ENCODE peak calls at places on chromosomes 1 and 21, in six cellular contexts. H is lung, V is testis, J is right cardiac atrium, P is H7, D is tibial artery. Q is an unnamed sample. For H3K27me3, the result is how much of the 10 kb centered on the place peaks cover.

GRCh38 chr1:17802164-17802563 is 47.0 kb downstream of the ACTL8 start:
- DNase-seq in H (no peak), V (no peak), J (no peak), P (no peak), D (no peak), Q (no peak)

GRCh38 chr1:110593905-110594304 is 12.3 kb downstream of the KCNA2 start:
- DNase-seq in H (no peak), V (no peak), J (no peak), P (no peak), D (no peak), Q (no peak)

GRCh38 chr1:147545133-147545532 is 3.8 kb downstream of the BCL9 start:
- DNase-seq in H (peak), V (no peak), J (no peak), P (peak), D (no peak), Q (peak)

GRCh38 chr1:208209286-208209685 is 34.9 kb downstream of the PLXNA2 start:
- DNase-seq in H (no peak), V (no peak), J (no peak), P (no peak), D (no peak), Q (peak)

GRCh38 chr1:183273300-183273699 is 87.2 kb downstream of the LAMC2 start:
- DNase-seq in H (no peak), V (no peak), J (no peak), P (no peak), D (no peak), Q (no peak)

GRCh38 chr1:41862411-41863221 is 56.1 kb downstream of the HIVEP3 start:
- DNase-seq in H (no peak), V (no peak), J (no peak), P (no peak), D (no peak), Q (no peak)

GRCh38 chr1:156295391-156295947 is at the start of gene GLMP:
- DNase-seq in H (peak), V (peak), J (peak), P (peak), D (peak), Q (peak)

GRCh38 chr1:36609241-36610027 is 126.7 kb upstream of the CSF3R start:
- DNase-seq in H (peak), V (peak), J (peak), P (peak), D (no peak), Q (peak)

GRCh38 chr21:37547615-37547975 is 181.0 kb downstream of the DYRK1A start:
- DNase-seq in H (no peak), V (no peak), J (no peak), P (no peak), D (no peak), Q (no peak)

GRCh38 chr1:16073490-16074104 is at the start of gene FAM131C:
- DNase-seq in H (no peak), V (peak), J (peak), P (peak), D (no peak), Q (peak)

GRCh38 chr1:4087530-4088420 is 187.7 kb upstream of the C1orf174 start:
- DNase-seq in H (no peak), V (no peak), J (no peak), P (no peak), D (peak), Q (no peak)

GRCh38 chr1:167819849-167820683 is 93.9 kb downstream of the ADCY10 start:
- DNase-seq in H (peak), V (peak), J (peak), P (peak), D (peak), Q (peak)

GRCh38 chr1:59100975-59101374 is 195.9 kb upstream of the FGGY start:
- DNase-seq in H (no peak), V (no peak), J (no peak), P (no peak), D (no peak), Q (no peak)

GRCh38 chr1:60055336-60055735 is 18.2 kb downstream of the C1orf87 start:
- DNase-seq in H (no peak), V (no peak), J (no peak), P (no peak), D (no peak), Q (no peak)

GRCh38 chr1:53639996-53640695 is 98.8 kb downstream of the GLIS1 start:
- DNase-seq in H (no peak), V (no peak), J (no peak), P (no peak), D (peak), Q (no peak)

GRCh38 chr1:32858791-32859190 is 11.9 kb downstream of the FNDC5 start:
- DNase-seq in H (no peak), V (no peak), J (no peak), P (no peak), D (no peak), Q (no peak)

GRCh38 chr1:10380594-10381275 is 18.1 kb upstream of the PGD start:
- DNase-seq in H (no peak), V (peak), J (no peak), P (no peak), D (no peak), Q (peak)

GRCh38 chr1:177170756-177171535 is at the start of gene BRINP2:
- DNase-seq in H (peak), V (peak), J (peak), P (peak), D (no peak), Q (peak)

GRCh38 chr1:159945483-159946241 is at the start of gene IGSF9:
- DNase-seq in H (peak), V (peak), J (peak), P (peak), D (peak), Q (peak)

GRCh38 chr1:68558321-68559026 is 61.6 kb upstream of the DEPDC1 start:
- DNase-seq in H (no peak), V (no peak), J (no peak), P (no peak), D (no peak), Q (no peak)

GRCh38 chr1:154327466-154328317 is 2.4 kb downstream of the ATP8B2 start:
- DNase-seq in H (peak), V (no peak), J (no peak), P (peak), D (no peak), Q (peak)

GRCh38 chr1:143720087-143721023 is 251.4 kb downstream of the FAM72C start:
- DNase-seq in H (peak), V (peak), J (no peak), P (peak), D (no peak), Q (no peak)

GRCh38 chr1:155962599-155963211 is 15.6 kb downstream of the ARHGEF2 start:
- DNase-seq in H (peak), V (no peak), J (peak), P (no peak), D (peak), Q (peak)

GRCh38 chr1:184110253-184111204 is 59.0 kb downstream of the TSEN15 start:
- DNase-seq in H (no peak), V (no peak), J (no peak), P (no peak), D (no peak), Q (no peak)

GRCh38 chr1:52659851-52660596 is 27.1 kb downstream of the SHISAL2A start:
- DNase-seq in H (no peak), V (peak), J (no peak), P (peak), D (no peak), Q (no peak)

GRCh38 chr1:228010921-228011320 is 4.1 kb downstream of the WNT3A start:
- DNase-seq in H (no peak), V (no peak), J (no peak), P (peak), D (no peak), Q (no peak)

GRCh38 chr1:114703242-114703641 is 7.9 kb upstream of the AMPD1 start:
- DNase-seq in H (no peak), V (no peak), J (no peak), P (no peak), D (no peak), Q (no peak)

GRCh38 chr21:34583926-34584563 is 30.9 kb downstream of the RCAN1 start:
- DNase-seq in H (no peak), V (peak), J (no peak), P (no peak), D (no peak), Q (no peak)

GRCh38 chr1:29121516-29121937 is 2.2 kb downstream of the TMEM200B start:
- DNase-seq in H (no peak), V (no peak), J (peak), P (peak), D (no peak), Q (no peak)

GRCh38 chr1:159071970-159072582 is 4.5 kb downstream of the AIM2 start:
- DNase-seq in H (no peak), V (no peak), J (no peak), P (peak), D (no peak), Q (no peak)

GRCh38 chr1:164961714-164962113 is 394.8 kb downstream of the LMX1A start:
- DNase-seq in H (no peak), V (no peak), J (no peak), P (no peak), D (no peak), Q (no peak)

GRCh38 chr1:109889094-109889493 is 21.6 kb upstream of the CSF1 start:
- DNase-seq in H (no peak), V (no peak), J (no peak), P (no peak), D (no peak), Q (no peak)

GRCh38 chr1:54615531-54616245 is 7.6 kb downstream of the FAM151A start:
- DNase-seq in H (no peak), V (no peak), J (peak), P (peak), D (no peak), Q (no peak)

GRCh38 chr1:45796381-45796780 is 7.0 kb upstream of the MAST2 start:
- DNase-seq in H (no peak), V (no peak), J (no peak), P (no peak), D (no peak), Q (no peak)

GRCh38 chr1:1943834-1944570 is 24.9 kb upstream of the TMEM52 start:
- DNase-seq in H (no peak), V (peak), J (peak), P (peak), D (no peak), Q (peak)

GRCh38 chr1:225482489-225482950 is 54.7 kb upstream of the LBR start:
- DNase-seq in H (no peak), V (no peak), J (no peak), P (no peak), D (peak), Q (no peak)

GRCh38 chr1:246708166-246708565 is 16.0 kb upstream of the SCCPDH start:
- DNase-seq in H (no peak), V (no peak), J (no peak), P (no peak), D (no peak), Q (no peak)

GRCh38 chr1:93976711-93977328 is 67.6 kb upstream of the GCLM start:
- DNase-seq in H (no peak), V (no peak), J (no peak), P (no peak), D (no peak), Q (no peak)

GRCh38 chr1:198860371-198860770 is 221.5 kb downstream of the PTPRC start:
- DNase-seq in H (no peak), V (no peak), J (no peak), P (no peak), D (no peak), Q (no peak)

GRCh38 chr1:198864695-198865094 is 225.9 kb downstream of the PTPRC start:
- DNase-seq in H (no peak), V (no peak), J (no peak), P (no peak), D (no peak), Q (no peak)

GRCh38 chr1:198867182-198867581 is 228.3 kb downstream of the PTPRC start:
- DNase-seq in H (no peak), V (no peak), J (no peak), P (no peak), D (no peak), Q (no peak)

DNA sequence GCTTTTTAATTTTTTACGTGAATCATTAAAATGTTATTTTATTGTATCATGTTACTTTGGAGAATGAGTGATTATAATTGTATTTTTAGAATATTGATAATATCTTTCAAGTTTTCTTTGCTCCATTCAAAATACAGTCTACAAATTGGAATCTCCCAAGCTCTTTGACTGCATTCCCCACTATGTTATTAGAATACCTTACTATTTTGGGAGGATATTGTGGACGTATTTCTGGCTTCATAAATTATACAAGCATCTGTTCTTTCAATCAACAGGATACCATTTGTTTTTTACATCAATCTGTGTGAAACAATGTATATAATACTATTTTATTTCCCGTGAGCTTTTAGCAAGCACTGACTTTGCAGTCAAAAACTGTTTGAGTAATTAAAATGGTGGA is 226.4 kb downstream of the PTPRC start:
- DNase-seq in H (no peak), V (no peak), J (no peak), P (no peak), D (no peak), Q (no peak)
- H3K4me3 ChIP-seq in H (no peak), V (no peak), J (no peak), P (no peak), D (no peak), Q (no peak)

GRCh38 chr1:210727709-210728108 is 399.0 kb downstream of the HHAT start:
- DNase-seq in H (no peak), V (no peak), J (no peak), P (no peak), D (no peak), Q (no peak)

GRCh38 chr1:210728437-210729149 is 399.9 kb downstream of the HHAT start:
- DNase-seq in H (no peak), V (no peak), J (no peak), P (no peak), D (no peak), Q (no peak)

GRCh38 chr1:210731193-210731592 is 402.5 kb downstream of the HHAT start:
- DNase-seq in H (no peak), V (no peak), J (no peak), P (no peak), D (no peak), Q (no peak)

GRCh38 chr1:210730023-210730422 is 401.3 kb downstream of the HHAT start:
- DNase-seq in H (no peak), V (no peak), J (no peak), P (no peak), D (no peak), Q (no peak)

DNA sequence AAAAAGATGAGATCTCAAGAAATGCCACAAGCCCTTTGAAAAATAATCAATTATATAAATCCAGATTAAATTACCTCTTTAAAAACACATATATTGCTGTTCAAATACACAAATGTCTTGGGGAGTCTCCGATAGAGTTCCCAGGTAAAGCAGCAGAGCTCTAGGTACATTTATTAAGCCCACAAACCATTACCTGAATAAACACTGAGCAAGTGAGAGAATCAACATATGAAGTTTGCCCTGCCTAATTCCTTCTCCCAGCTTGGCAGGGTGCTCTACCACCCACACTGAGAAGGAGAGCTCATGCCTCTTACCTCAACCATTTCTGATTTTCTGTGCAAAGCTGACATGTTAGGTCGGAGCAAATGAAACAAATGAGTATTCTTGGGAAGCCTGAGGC is 402.4 kb downstream of the KCNH1 start:
- DNase-seq in H (no peak), V (no peak), J (no peak), P (no peak), D (no peak), Q (no peak)
- H3K27me3 ChIP-seq in H (under half), V (under half), J (under half), P (under half), D (under half), Q (under half)

GRCh38 chr21:32612075-32612998 is at the start of gene CFAP298:
- DNase-seq in H (peak), V (peak), J (peak), P (peak), D (peak), Q (peak)

GRCh38 chr21:32612999-32613337 is 791 bp upstream of the CFAP298 start:
- DNase-seq in H (no peak), V (no peak), J (no peak), P (no peak), D (no peak), Q (no peak)

GRCh38 chr21:32611471-32611997 is 643 bp downstream of the CFAP298 start:
- DNase-seq in H (peak), V (peak), J (no peak), P (peak), D (no peak), Q (peak)

DNA sequence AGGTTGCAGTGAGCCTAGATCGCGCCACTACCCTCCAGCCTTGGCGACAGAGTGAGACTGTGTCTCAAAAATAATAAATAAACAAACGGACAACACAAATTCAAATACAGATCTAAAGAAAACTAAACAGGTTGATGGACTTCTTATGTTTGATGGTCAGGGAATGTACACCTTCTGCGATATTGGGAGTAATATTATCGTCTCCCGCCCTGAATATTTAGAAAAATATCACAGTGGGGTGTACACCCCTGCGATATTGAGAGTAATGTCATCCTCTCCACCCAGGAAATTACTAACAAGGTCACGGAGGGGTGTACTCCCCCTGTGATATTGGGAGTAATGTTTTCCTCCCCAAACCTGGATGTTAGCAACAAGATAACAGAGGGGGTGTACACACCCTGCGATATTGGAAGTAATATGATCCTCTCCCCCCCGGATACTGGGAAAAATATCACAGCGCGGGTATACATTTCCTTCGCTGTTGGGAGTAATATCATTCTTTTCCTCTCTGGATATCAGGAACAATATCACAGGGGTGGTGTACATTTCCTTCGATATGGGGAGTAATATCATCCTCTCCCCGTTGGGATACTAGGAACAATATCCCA is 1.4 kb upstream of the CFAP298 start:
- DNase-seq in H (no peak), V (no peak), J (no peak), P (no peak), D (no peak), Q (no peak)
- H3K4me3 ChIP-seq in H (no peak), V (peak), J (peak), P (peak), D (peak), Q (peak)

DNA sequence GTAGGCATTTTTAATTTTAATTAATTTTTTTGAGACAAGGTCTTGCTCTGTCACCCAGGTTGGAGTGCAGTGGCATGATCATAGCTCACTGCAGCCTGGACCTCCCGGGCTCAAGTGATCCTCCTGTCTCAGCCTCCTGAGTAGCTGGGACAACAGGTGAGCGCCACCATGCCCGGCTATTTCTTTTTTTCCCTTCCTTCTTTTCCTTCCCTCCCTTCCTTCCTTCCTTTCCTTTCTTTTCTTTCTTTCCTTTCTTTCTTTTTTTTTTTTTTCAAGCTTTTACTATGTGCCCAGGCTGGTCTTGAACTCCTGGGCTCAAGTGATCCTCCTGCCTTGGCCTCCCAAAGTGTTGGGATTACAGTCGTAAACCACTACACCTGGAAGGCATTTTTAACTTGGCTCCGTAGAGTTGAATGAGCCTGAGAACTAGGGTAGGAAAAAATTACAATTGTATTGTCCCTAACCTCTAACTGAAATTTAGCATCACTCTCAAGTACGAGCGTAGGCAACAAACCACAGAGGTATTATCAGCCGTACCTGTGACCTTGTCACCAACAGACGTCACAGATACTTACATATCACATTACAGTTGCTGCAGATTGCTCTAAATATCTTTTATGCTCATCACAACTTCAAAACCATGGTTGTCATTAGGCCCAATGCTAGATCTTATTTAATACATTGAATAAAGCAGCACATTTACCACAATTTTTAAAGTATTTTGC is 8.0 kb downstream of the RUNX3 start:
- DNase-seq in H (no peak), V (no peak), J (no peak), P (no peak), D (no peak), Q (no peak)
- H3K27me3 ChIP-seq in H (under half), V (under half), J (under half), P (under half), D (under half), Q (under half)

GRCh38 chr1:39959651-39960333 is 4.8 kb downstream of the MFSD2A start:
- DNase-seq in H (no peak), V (no peak), J (no peak), P (no peak), D (no peak), Q (peak)
- H3K4me3 ChIP-seq in H (no peak), V (no peak), J (no peak), P (no peak), D (no peak), Q (no peak)

DNA sequence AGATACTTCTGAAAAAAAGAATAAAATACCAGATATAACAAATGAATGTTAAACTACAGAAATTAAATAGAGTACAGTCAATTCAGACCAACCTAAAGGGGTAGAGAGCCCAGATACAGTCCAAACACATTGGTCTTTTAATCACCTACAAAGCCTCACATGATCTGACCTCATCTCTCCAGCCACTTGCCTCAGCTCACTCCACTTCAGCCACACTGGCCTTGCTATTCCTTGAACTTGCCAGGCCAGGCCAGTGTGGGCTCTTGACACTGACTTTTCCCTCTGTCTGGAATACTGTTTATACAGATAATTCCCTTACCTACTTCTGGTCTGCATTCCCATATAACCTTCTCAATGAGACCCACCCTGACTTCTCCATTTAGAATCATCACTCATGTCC is 17.0 kb upstream of the PPIE start:
- DNase-seq in H (peak), V (no peak), J (no peak), P (no peak), D (no peak), Q (no peak)
- H3K27me3 ChIP-seq in H (under half), V (under half), J (under half), P (half or more), D (under half), Q (under half)

Q was measured in thyroid gland.